ENCODE peak calls at places on chromosomes 4 and X, in ten cellular contexts. P is endothelial cell of umbilical vein, X is HCT116, K is WERI-Rb-1, W is right lobe of liver, H is keratinocyte, M is HL-60, B is stomach, V is ascending aorta, S is left ventricle myocardium inferior. R is an unnamed sample.

GRCh38 chr4:8558080-8558960 is 21.9 kb upstream of the GPR78 start:
- DNase-seq in W (no peak), H (no peak), X (no peak), S (no peak), B (no peak), K (no peak), M (no peak), V (no peak), P (no peak), R (no peak)

GRCh38 chrX:22922961-22923360 is 76.8 kb upstream of the DDX53 start:
- DNase-seq in P (no peak), W (no peak), H (no peak), S (no peak), K (no peak), V (no peak), M (no peak), B (no peak), X (no peak), R (peak)

GRCh38 chrX:37701588-37701987 is 16.0 kb downstream of the XK start:
- DNase-seq in S (no peak), H (no peak), V (no peak), B (no peak), M (no peak), K (no peak), X (no peak), P (no peak), W (no peak), R (no peak)

GRCh38 chr4:8101213-8101781 is 57.3 kb downstream of the ABLIM2 start:
- DNase-seq in X (no peak), S (peak), H (peak), B (no peak), K (no peak), W (no peak), P (no peak), V (no peak), M (no peak), R (peak)

GRCh38 chrX:15694968-15695451 is 30.4 kb upstream of the CLTRN start:
- DNase-seq in W (no peak), V (no peak), H (no peak), X (no peak), K (no peak), S (peak), M (no peak), B (no peak), P (no peak), R (no peak)

GRCh38 chr4:113978561-113979156 is 788 bp downstream of the ARSJ start:
- DNase-seq in V (no peak), H (no peak), S (no peak), B (no peak), M (no peak), X (no peak), P (peak), K (peak), W (no peak), R (peak)

GRCh38 chrX:39477438-39478120 is 620.2 kb downstream of the BCOR start:
- DNase-seq in W (no peak), S (peak), K (peak), V (no peak), P (peak), H (peak), M (no peak), X (no peak), B (peak), R (no peak)

GRCh38 chr4:46818604-46819003 is 90.4 kb downstream of the COX7B2 start:
- DNase-seq in W (no peak), P (no peak), H (no peak), S (no peak), M (no peak), X (no peak), V (no peak), K (no peak), B (no peak), R (no peak)

GRCh38 chr4:15963001-15963451 is at the start of gene FGFBP2:
- DNase-seq in W (no peak), S (peak), X (peak), M (peak), B (peak), K (peak), H (no peak), P (peak), V (no peak), R (peak)

GRCh38 chrX:48737940-48738339 is 23.6 kb upstream of the GLOD5 start:
- DNase-seq in W (no peak), B (no peak), X (no peak), K (peak), V (no peak), H (no peak), S (no peak), P (no peak), M (no peak), R (no peak)

GRCh38 chr4:70651864-70652506 is 14.3 kb downstream of the JCHAIN start:
- DNase-seq in K (no peak), H (no peak), B (no peak), V (no peak), P (peak), X (peak), S (no peak), W (no peak), M (no peak), R (no peak)

GRCh38 chr4:136927172-136927571 is 605.1 kb downstream of the PCDH18 start:
- DNase-seq in X (peak), P (no peak), K (no peak), W (no peak), M (no peak), S (no peak), V (no peak), B (no peak), H (no peak), R (no peak)

GRCh38 chrX:28312259-28312658 is 275.0 kb upstream of the IL1RAPL1 start:
- DNase-seq in S (no peak), P (no peak), H (no peak), M (no peak), V (no peak), X (no peak), W (no peak), K (no peak), B (no peak), R (no peak)

GRCh38 chr4:31592293-31592692 is 872.1 kb downstream of the PCDH7 start:
- DNase-seq in P (peak), S (no peak), W (no peak), K (no peak), X (no peak), B (no peak), H (no peak), M (no peak), V (no peak), R (no peak)

GRCh38 chr4:52824603-52825310 is 37.4 kb upstream of the RASL11B start:
- DNase-seq in P (no peak), K (no peak), M (no peak), W (no peak), H (no peak), V (no peak), S (peak), X (no peak), B (peak), R (no peak)

GRCh38 chr4:168537556-168537955 is 40.7 kb downstream of the PALLD start:
- DNase-seq in W (no peak), M (no peak), S (no peak), V (no peak), K (no peak), H (no peak), P (no peak), X (no peak), B (no peak), R (no peak)

DNA sequence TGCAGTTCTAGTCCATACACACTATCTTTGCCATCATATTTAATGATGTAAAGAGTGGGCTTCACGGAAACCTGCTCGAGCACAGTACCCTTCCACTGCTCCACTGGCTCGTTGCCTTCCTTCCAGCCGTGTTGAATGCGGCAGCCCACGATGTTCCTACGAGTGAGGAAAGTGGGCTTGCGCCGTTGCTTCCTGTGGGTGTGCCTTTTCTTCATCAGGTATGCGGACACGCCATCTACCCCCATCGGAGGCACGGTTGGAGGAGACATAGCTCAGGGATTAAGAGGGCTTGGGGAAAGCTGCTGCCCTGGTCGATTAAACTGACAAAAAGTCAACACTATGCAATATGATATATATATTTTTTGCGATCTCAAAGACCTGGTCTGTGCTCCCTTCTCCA is 581 bp downstream of the SPIN4 start:
- DNase-seq in K (peak), H (no peak), M (no peak), W (no peak), X (no peak), B (no peak), S (no peak), V (no peak), P (peak), R (peak)
- H3K27ac ChIP-seq in K (peak), H (peak), M (peak), W (peak), X (peak), B (peak), S (peak), V (peak), P (peak), R (no peak)

GRCh38 chr4:147975902-147976301 is 244.0 kb downstream of the ARHGAP10 start:
- DNase-seq in V (no peak), H (no peak), S (no peak), B (no peak), X (no peak), M (no peak), K (no peak), P (peak), W (no peak), R (no peak)
- TF ChIP-seq CTCF in V (no peak), H (peak), S (no peak), B (no peak), X (no peak), M (no peak), K (no peak), P (no peak), W (no peak), R (no peak)

GRCh38 chr4:54588404-54588803 is 69.4 kb upstream of the KIT start:
- DNase-seq in H (peak), M (no peak), K (no peak), V (no peak), W (no peak), X (no peak), P (no peak), S (no peak), B (no peak), R (no peak)

GRCh38 chr4:54587107-54587506 is 70.7 kb upstream of the KIT start:
- DNase-seq in P (no peak), K (no peak), S (no peak), B (no peak), M (no peak), H (no peak), V (no peak), W (no peak), X (no peak), R (no peak)

GRCh38 chr4:54585321-54586000 is 72.3 kb upstream of the KIT start:
- DNase-seq in H (no peak), S (no peak), B (no peak), W (no peak), X (no peak), K (no peak), M (no peak), V (no peak), P (no peak), R (no peak)

GRCh38 chr4:54587516-54587915 is 70.2 kb upstream of the KIT start:
- DNase-seq in B (no peak), V (no peak), S (no peak), X (no peak), M (no peak), H (no peak), K (no peak), W (no peak), P (no peak), R (no peak)

DNA sequence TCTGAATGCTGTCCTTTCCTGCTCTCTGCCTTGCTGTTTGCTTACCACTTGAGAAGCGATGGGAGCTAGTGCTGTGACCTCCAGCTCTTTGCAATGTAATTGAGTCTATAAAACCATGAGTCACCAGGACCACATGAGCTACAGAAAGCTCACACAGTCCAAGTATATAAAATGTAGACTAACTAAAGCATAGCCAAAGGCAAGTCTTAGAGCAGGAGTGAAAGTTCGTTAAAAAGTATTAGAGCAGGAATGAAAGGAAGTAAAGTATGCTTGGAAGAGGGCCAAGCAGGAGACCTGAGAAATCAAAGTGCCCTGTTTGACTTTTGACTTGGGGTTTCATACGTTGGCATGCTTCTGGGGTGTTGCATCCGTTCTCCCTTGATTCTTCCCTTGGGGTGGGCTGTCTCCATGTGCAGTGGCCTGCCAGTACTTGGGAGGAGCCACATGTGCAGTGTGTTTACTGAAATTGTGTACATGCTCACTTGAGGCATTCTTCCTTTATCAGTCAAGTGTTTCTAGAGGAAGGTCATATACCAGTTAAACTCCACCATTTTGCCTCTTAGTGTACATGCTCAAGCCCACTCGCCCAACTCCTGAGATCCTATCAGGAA is 71.3 kb upstream of the KIT start:
- DNase-seq in X (no peak), M (no peak), H (peak), V (no peak), S (no peak), P (no peak), B (no peak), W (no peak), K (no peak), R (no peak)
- H3K27ac ChIP-seq in X (no peak), M (no peak), H (no peak), V (no peak), S (no peak), P (no peak), B (peak), W (no peak), K (no peak), R (no peak)

GRCh38 chr4:21507439-21507838 is 441.1 kb downstream of the KCNIP4 start:
- DNase-seq in H (no peak), W (no peak), M (no peak), X (no peak), V (no peak), B (no peak), P (peak), K (no peak), S (no peak), R (no peak)
- TF ChIP-seq CTCF in H (peak), W (no peak), M (no peak), X (peak), V (no peak), B (no peak), P (peak), K (peak), S (no peak), R (no peak)

GRCh38 chr4:184805462-184806245 is 20.1 kb downstream of the ACSL1 start:
- DNase-seq in W (peak), M (no peak), V (no peak), H (peak), B (peak), K (peak), X (no peak), S (peak), P (no peak), R (no peak)

GRCh38 chr4:184807261-184807660 is 18.5 kb downstream of the ACSL1 start:
- DNase-seq in B (peak), M (no peak), P (no peak), H (no peak), X (no peak), S (no peak), W (peak), K (peak), V (no peak), R (no peak)

GRCh38 chr4:184804621-184805020 is 21.1 kb downstream of the ACSL1 start:
- DNase-seq in B (no peak), H (no peak), K (no peak), M (no peak), X (no peak), V (no peak), P (no peak), W (no peak), S (no peak), R (no peak)

GRCh38 chr4:184806711-184807110 is 19.1 kb downstream of the ACSL1 start:
- DNase-seq in S (no peak), V (no peak), M (no peak), W (no peak), K (no peak), B (no peak), P (no peak), X (no peak), H (no peak), R (no peak)

DNA sequence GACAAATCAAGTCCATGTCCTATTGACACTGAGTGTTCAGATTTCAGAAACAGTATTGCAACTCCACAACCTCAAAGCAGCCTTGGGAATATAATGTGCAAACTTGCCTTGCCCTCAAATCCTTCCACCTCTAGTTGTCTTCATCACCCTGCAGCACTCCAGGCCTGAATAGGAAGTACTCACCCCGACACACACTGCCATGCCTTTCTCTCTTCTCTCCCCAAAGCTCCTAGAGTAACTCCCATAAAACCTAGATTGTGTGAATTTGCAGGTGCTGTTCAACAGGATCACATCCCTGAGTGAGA is 19.6 kb downstream of the ACSL1 start:
- DNase-seq in X (no peak), S (no peak), W (no peak), M (no peak), K (no peak), V (no peak), P (no peak), H (no peak), B (no peak), R (no peak)
- H3K27ac ChIP-seq in X (no peak), S (peak), W (peak), M (no peak), K (peak), V (no peak), P (no peak), H (peak), B (peak), R (no peak)

GRCh38 chrX:133698298-133698697 is 283.0 kb upstream of the GPC4 start:
- DNase-seq in W (no peak), V (no peak), B (no peak), P (no peak), H (no peak), K (no peak), X (no peak), S (no peak), M (no peak), R (peak)
- TF ChIP-seq CTCF in W (no peak), V (no peak), B (no peak), P (no peak), H (no peak), K (no peak), X (peak), S (peak), M (no peak), R (no peak)

GRCh38 chrX:78329486-78329885 is 2.1 kb upstream of the CYSLTR1 start:
- DNase-seq in B (no peak), M (peak), K (no peak), V (no peak), H (no peak), W (no peak), X (no peak), P (no peak), S (no peak), R (no peak)
- H3K27ac ChIP-seq in B (no peak), M (no peak), K (no peak), V (no peak), H (no peak), W (no peak), X (no peak), P (no peak), S (no peak), R (no peak)

GRCh38 chrX:17605676-17606075 is 131.6 kb upstream of the SCML1 start:
- DNase-seq in M (no peak), V (no peak), K (no peak), H (no peak), P (no peak), X (no peak), W (no peak), B (no peak), S (no peak), R (no peak)

GRCh38 chrX:17608898-17609297 is 128.4 kb upstream of the SCML1 start:
- DNase-seq in X (no peak), S (no peak), H (no peak), P (no peak), B (no peak), W (peak), V (no peak), M (no peak), K (no peak), R (no peak)

GRCh38 chrX:17613979-17614572 is 123.2 kb upstream of the SCML1 start:
- DNase-seq in P (no peak), S (no peak), H (no peak), K (no peak), V (no peak), X (no peak), M (no peak), B (peak), W (no peak), R (no peak)

GRCh38 chrX:17606211-17606610 is 131.1 kb upstream of the SCML1 start:
- DNase-seq in K (no peak), W (no peak), M (no peak), S (no peak), H (no peak), V (no peak), B (no peak), P (no peak), X (no peak), R (no peak)

DNA sequence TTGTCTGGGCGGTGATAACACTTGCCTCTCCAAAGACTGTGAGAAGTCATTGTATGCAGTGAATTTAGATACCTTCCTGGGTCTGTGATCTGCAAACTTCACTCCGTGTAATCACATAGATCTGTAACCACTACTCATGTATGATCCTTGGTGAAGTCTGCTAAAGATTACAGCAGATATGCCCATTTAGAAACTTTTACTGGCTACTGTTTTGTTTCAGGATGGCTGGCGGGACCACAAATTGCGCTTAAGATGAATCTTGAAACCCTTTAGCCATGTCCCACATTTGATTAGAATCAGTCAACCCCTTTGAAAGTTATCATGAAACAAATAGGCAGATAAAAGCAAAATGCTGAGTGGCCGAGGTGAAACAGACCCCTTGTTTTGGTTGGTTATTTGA is 126.5 kb upstream of the SCML1 start:
- DNase-seq in V (no peak), M (no peak), K (no peak), W (no peak), P (no peak), S (no peak), X (no peak), B (no peak), H (no peak), R (no peak)
- TF ChIP-seq CTCF in V (no peak), M (no peak), K (no peak), W (no peak), P (no peak), S (no peak), X (no peak), B (no peak), H (no peak), R (no peak)

DNA sequence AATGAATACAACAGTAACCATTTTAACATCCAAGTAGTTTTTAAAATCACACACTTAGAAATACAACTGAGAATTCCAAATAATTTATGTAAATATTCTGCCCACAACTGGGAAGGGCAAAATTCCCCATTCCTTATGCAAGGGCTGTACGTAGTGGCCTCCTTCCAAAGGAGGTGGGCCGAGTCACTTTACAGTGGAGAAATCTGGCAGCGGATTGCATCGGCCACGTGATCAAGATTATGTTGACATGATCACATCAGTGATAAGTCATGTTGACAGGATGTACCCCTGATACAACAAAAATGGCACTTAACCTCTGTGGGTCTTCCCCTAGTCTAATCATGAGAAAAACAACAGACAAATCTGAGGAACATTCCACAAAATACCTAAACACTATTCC is 100.9 kb downstream of the TSPAN5 start:
- DNase-seq in W (no peak), M (no peak), K (no peak), X (peak), B (no peak), S (no peak), P (peak), V (no peak), H (no peak), R (no peak)
- H3K27ac ChIP-seq in W (no peak), M (no peak), K (no peak), X (no peak), B (no peak), S (no peak), P (no peak), V (no peak), H (peak), R (no peak)

R was measured in testis.